ENCODE peak calls at places on chromosomes 4 and X, in five cellular contexts. R, V, C, A and W are unnamed samples.

GRCh38 chr4:109294006-109294405 is 8.5 kb downstream of the COL25A1 start:
- DNase-seq in V (no peak), C (no peak), R (no peak), A (no peak), W (no peak)

GRCh38 chr4:117773067-117773946 is 261.0 kb upstream of the NDST3 start:
- DNase-seq in C (no peak), V (no peak), A (no peak), R (no peak), W (no peak)

GRCh38 chrX:108437789-108438623 is at the start of gene COL4A6:
- DNase-seq in R (no peak), C (peak; percentile 22), A (no peak), V (peak; percentile 53), W (no peak)

GRCh38 chr4:10734697-10735096 is 50.1 kb upstream of the CLNK start:
- DNase-seq in V (no peak), R (no peak), A (no peak), C (no peak), W (no peak)

GRCh38 chrX:111086521-111087127 is 9.4 kb upstream of the PAK3 start:
- DNase-seq in R (no peak), A (no peak), V (no peak), C (no peak), W (no peak)

GRCh38 chrX:20517565-20517964 is 250.9 kb upstream of the RPS6KA3 start:
- DNase-seq in V (no peak), C (no peak), R (no peak), A (no peak), W (no peak)

GRCh38 chrX:23822397-23822796 is 39.4 kb downstream of the SAT1 start:
- DNase-seq in V (no peak), A (no peak), R (no peak), C (no peak), W (no peak)

GRCh38 chrX:124280294-124280902 is 52.1 kb upstream of the TEX13D start:
- DNase-seq in C (no peak), V (no peak), R (no peak), A (no peak), W (no peak)

GRCh38 chr4:139015948-139016451 is 419 bp downstream of the NOCT start:
- DNase-seq in V (peak; percentile 79), R (peak; percentile 73), A (no peak), C (no peak), W (peak; percentile 53)

GRCh38 chr4:146311238-146311970 is 97.1 kb downstream of the REELD1 start:
- DNase-seq in V (no peak), A (no peak), R (no peak), C (no peak), W (no peak)

GRCh38 chr4:4524364-4524763 is 17.5 kb downstream of the STX18 start:
- DNase-seq in R (no peak), C (no peak), A (no peak), V (no peak), W (no peak)

GRCh38 chr4:106690487-106690886 is 321.9 kb upstream of the GIMD1 start:
- DNase-seq in R (no peak), A (no peak), V (no peak), C (no peak), W (no peak)

GRCh38 chrX:154712781-154713391 is 38.0 kb downstream of the GAB3 start:
- DNase-seq in C (no peak), R (no peak), V (no peak), A (no peak), W (no peak)

GRCh38 chrX:6738518-6739470 is 203.9 kb upstream of the VCX3A start:
- DNase-seq in R (no peak), C (no peak), V (no peak), A (no peak), W (no peak)

GRCh38 chrX:42437211-42437610 is 340.8 kb downstream of the PPP1R2C start:
- DNase-seq in V (no peak), A (no peak), R (no peak), C (no peak), W (no peak)

GRCh38 chr4:144456196-144456595 is 189.8 kb upstream of the HHIP start:
- DNase-seq in A (no peak), V (no peak), C (no peak), R (no peak), W (no peak)

GRCh38 chrX:149453911-149454820 is 50.9 kb downstream of the IDS start:
- DNase-seq in C (no peak), V (no peak), R (no peak), A (no peak), W (no peak)

GRCh38 chrX:154348114-154348531 is 26.3 kb downstream of the FLNA start:
- DNase-seq in V (peak; percentile 48), A (peak; percentile 79), C (peak; percentile 32), R (no peak), W (no peak)

GRCh38 chr4:121900132-121900983 is 30.1 kb upstream of the BBS7 start:
- DNase-seq in C (peak; percentile 14), V (no peak), A (no peak), R (no peak), W (peak; percentile 33)

GRCh38 chr4:95129708-95130343 is 372.1 kb downstream of the BMPR1B start:
- DNase-seq in R (no peak), C (peak; percentile 14), A (no peak), V (no peak), W (peak; percentile 52)

GRCh38 chrX:129877401-129877800 is 28.6 kb upstream of the UTP14A start:
- DNase-seq in C (no peak), V (no peak), R (no peak), A (no peak), W (no peak)

GRCh38 chr4:146033149-146033548 is 94.5 kb upstream of the ZNF827 start:
- DNase-seq in R (no peak), V (no peak), A (no peak), C (no peak), W (peak; percentile 32)

GRCh38 chr4:32499176-32499575 is 1779.0 kb downstream of the PCDH7 start:
- DNase-seq in A (no peak), V (no peak), C (no peak), R (no peak), W (no peak)

GRCh38 chr4:151922306-151922705 is 161.5 kb upstream of the GATB start:
- DNase-seq in C (no peak), R (no peak), V (no peak), A (no peak), W (no peak)

GRCh38 chr4:173121044-173121685 is 47.4 kb upstream of the GALNT7 start:
- DNase-seq in A (no peak), V (no peak), C (no peak), R (no peak), W (peak; percentile 36)

DNA sequence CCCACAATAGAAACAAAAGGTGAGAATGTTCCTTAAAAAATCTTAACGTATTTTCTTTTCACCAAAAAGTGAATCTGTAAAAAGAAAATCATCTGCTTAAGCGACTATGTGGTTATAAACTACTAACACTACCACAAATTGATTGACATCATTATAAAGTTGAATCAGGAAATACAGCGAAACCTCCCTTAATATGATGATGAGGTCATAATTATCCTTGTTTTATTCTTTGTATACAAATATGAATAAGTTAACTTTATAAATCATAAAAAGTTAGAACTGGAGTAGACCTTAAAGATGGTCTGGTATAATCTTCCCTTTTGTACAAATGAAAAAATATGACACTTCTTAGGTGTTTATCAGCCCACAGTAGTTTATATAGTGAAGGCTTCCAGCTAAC is 35.6 kb downstream of the NFKB1 start:
- DNase-seq in V (no peak), A (no peak), R (no peak), C (no peak), W (no peak)
- H3K36me3 ChIP-seq in V (no peaks in the 10 kb centered on the region), A (peaks cover 24% of the 10 kb centered on the region), R (peaks cover 31% of the 10 kb centered on the region), C (no peaks in the 10 kb centered on the region), W (peaks cover 6% of the 10 kb centered on the region)

DNA sequence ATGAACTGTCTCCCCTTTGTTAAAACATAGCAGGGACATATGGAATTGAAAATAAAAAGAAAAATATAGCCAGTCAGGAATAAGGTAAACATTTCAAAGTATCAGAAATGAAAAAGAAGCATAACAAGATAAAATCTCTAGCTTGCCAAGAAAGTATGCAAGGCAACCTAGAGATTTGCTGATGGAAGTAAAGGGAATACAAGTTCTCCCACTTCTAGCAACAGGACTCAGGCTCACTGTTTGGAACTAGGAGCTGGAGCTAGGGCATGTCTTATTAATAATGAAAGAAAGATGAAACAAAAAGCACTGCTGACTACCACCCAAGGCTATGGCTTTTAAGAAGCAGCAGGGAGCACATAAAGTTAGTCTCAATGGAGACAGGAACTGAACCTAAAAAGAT is 18.2 kb downstream of the ANKRD50 start:
- DNase-seq in A (no peak), C (no peak), R (no peak), V (no peak), W (no peak)
- H3K36me3 ChIP-seq in A (no peaks in the 10 kb centered on the region), C (no peaks in the 10 kb centered on the region), R (peaks cover 5% of the 10 kb centered on the region), V (no peaks in the 10 kb centered on the region), W (peaks cover 3% of the 10 kb centered on the region)

GRCh38 chrX:47181301-47181700 is 12.3 kb upstream of the UBA1 start:
- DNase-seq in R (no peak), V (no peak), C (no peak), A (no peak), W (no peak)

GRCh38 chrX:47179221-47179927 is 14.3 kb upstream of the UBA1 start:
- DNase-seq in C (no peak), V (peak; percentile 54), A (peak; percentile 79), R (peak; percentile 70), W (no peak)

GRCh38 chrX:47179928-47180255 is 13.7 kb upstream of the UBA1 start:
- DNase-seq in A (no peak), C (no peak), R (no peak), V (peak; percentile 49), W (no peak)

GRCh38 chrX:47182106-47182700 is 11.4 kb upstream of the UBA1 start:
- DNase-seq in V (peak; percentile 54), C (no peak), R (no peak), A (no peak), W (no peak)

DNA sequence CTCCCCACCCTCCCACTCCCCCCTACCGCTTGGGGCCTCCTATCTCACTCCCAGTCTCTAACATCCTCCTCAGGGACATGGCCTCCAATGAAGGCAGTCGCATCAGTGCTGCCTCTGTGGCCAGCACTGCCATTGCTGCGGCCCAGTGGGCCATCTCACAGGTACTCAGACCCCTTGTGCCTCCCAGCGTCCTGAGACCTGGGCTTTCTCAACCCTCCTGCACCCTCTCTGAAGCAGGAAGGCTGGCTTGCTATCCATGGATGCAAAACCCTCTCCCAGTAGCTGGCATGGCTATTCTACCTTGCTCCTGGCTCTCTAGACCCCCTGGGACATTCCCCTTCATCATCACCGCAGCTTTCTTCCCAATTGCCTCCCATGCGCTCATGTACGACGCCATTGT is 13.3 kb upstream of the UBA1 start:
- DNase-seq in C (no peak), V (peak; percentile 36), R (no peak), A (no peak), W (no peak)
- H3K36me3 ChIP-seq in C (no peaks in the 10 kb centered on the region), V (peaks cover 6% of the 10 kb centered on the region), R (peaks cover 75% of the 10 kb centered on the region), A (peaks cover 82% of the 10 kb centered on the region), W (peaks cover 42% of the 10 kb centered on the region)

DNA sequence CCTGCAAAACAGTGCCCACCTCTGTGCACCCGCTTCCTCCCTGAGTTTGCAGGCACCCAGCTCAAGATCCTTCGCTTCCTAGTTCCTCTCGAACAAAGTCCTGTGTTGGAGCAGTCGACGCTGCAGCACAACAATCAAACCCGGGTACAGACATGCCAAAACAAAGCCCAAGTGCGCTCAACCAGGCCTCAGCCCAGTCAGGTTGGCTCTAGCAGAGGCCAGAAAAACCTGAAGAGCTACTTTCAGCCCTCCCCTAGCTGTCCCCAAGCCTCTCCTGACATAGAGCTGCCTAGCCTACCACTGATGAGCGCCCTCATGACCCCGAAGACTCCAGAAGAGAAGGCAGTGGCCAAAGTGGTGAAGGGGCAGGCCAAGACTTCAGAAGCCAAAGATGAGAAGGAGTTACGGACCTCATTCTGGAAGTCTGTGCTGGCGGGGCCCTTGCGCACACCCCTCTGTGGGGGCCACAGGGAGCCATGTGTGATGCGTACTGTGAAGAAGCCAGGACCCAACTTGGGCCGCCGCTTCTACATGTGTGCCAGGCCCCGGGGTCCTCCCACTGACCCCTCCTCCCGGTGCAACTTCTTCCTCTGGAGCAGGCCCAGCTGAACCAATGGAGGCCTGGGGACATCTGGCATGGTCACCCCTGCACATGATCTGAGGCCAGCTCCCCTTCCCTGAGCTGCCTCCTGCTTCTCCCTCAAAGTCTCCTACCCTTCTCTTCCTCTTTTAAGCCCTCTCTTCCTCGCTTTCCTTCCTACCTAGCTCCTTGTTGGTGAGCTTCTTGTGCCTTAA is 6.9 kb downstream of the APEX2 start:
- DNase-seq in V (no peak), C (no peak), A (no peak), R (no peak), W (no peak)
- H3K36me3 ChIP-seq in V (no peaks in the 10 kb centered on the region), C (no peaks in the 10 kb centered on the region), A (peaks cover 21% of the 10 kb centered on the region), R (peaks cover 22% of the 10 kb centered on the region), W (peaks cover 4% of the 10 kb centered on the region)